ENCODE peak calls at places on chromosomes 6 and 20, in seven cellular contexts. A is aorta; Z is H9; C is psoas muscle; L is upper lobe of left lung; M is CD8-positive, alpha-beta T cell; D is astrocyte. G is an unnamed sample.
A peak's percentile ranks its signal among the peaks of the same experiment; 100 is the strongest.

GRCh38 chr20:62832212-62832922 is 15.5 kb downstream of the COL9A3 start:
- DNase-seq in Z (peak; percentile 91), L (peak; percentile 85), M (no peak), C (peak; percentile 57), A (peak; percentile 69), D (no peak), G (no peak)

GRCh38 chr20:3927486-3928291 is 38.5 kb downstream of the PANK2 start:
- DNase-seq in D (no peak), C (no peak), L (peak; percentile 80), Z (peak; percentile 55), A (peak; percentile 65), M (no peak), G (no peak)

GRCh38 chr6:1767481-1768246 is 157.9 kb downstream of the FOXC1 start:
- DNase-seq in Z (no peak), D (peak; percentile 32), C (peak; percentile 69), M (no peak), L (no peak), A (no peak), G (no peak)

GRCh38 chr6:51112731-51113130 is 294.1 kb downstream of the TFAP2B start:
- DNase-seq in A (no peak), C (no peak), Z (no peak), L (no peak), M (no peak), D (no peak), G (no peak)

GRCh38 chr20:37380864-37381579 is 35.1 kb downstream of the SRC start:
- DNase-seq in C (peak; percentile 38), D (no peak), L (no peak), M (no peak), Z (no peak), A (peak; percentile 71), G (no peak)

GRCh38 chr6:74654296-74654695 is 551.6 kb downstream of the COL12A1 start:
- DNase-seq in C (no peak), Z (no peak), D (no peak), L (no peak), M (no peak), A (no peak), G (no peak)

GRCh38 chr6:123962508-123962907 is 158.8 kb downstream of the NKAIN2 start:
- DNase-seq in M (no peak), A (no peak), D (no peak), C (no peak), L (peak; percentile 90), Z (no peak), G (peak; percentile 40)

GRCh38 chr20:34582911-34583310 is 24.4 kb downstream of the MAP1LC3A start:
- DNase-seq in M (no peak), L (no peak), A (no peak), D (peak; percentile 34), Z (no peak), C (no peak), G (no peak)

GRCh38 chr6:109349419-109349987 is 32.8 kb downstream of the CD164 start:
- DNase-seq in Z (no peak), A (no peak), M (no peak), C (no peak), L (peak; percentile 66), D (peak; percentile 60), G (peak; percentile 68)

GRCh38 chr6:63565727-63566625 is 6.3 kb upstream of the LOC128125822 start:
- DNase-seq in D (peak; percentile 78), C (no peak), Z (no peak), M (no peak), L (no peak), A (no peak), G (no peak)

GRCh38 chr6:48641544-48641943 is 530.5 kb upstream of the PTCHD4 start:
- DNase-seq in M (no peak), Z (no peak), C (no peak), L (no peak), A (no peak), D (peak; percentile 91), G (peak; percentile 43)

GRCh38 chr20:61556116-61556515 is 304.1 kb downstream of the CDH4 start:
- DNase-seq in A (no peak), Z (no peak), M (no peak), C (no peak), L (no peak), D (peak; percentile 91), G (no peak)

DNA sequence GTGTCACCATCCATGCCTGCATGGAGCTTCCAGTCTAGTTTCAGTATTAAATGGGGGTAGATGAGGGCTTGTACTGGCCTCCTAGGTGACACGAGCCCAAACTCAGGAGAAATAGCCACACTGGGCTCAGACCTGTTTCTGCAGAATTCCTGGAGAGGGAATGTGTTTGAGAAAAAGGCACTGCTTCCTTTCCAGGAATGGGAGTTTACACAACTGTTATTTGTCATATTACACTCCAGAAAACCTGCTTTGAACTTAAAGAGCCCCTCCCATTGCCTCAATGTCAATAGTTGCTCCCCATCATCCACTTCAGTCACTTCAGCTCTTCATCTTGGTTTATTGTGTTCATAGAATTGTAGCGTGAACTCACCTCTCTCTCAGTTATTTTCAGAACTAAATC is 151.5 kb downstream of the CFAP61 start:
- DNase-seq in D (no peak), C (no peak), Z (no peak), M (no peak), L (no peak), A (no peak), G (no peak)
- H3K27ac ChIP-seq in D (no peak overlapping the region), C (no peak overlapping the region), Z (no peak overlapping the region), M (no peak overlapping the region), L (no peak overlapping the region), A (no peak overlapping the region), G (no peak overlapping the region)

GRCh38 chr6:15062311-15063252 is 183.3 kb upstream of the JARID2 start:
- DNase-seq in Z (no peak), A (no peak), L (peak; percentile 26), C (no peak), D (peak; percentile 99), M (no peak), G (peak; percentile 99)
- H3K27ac ChIP-seq in Z (no peak overlapping the region), A (no peak overlapping the region), L (no peak overlapping the region), C (peak overlapping the region; percentile 86), D (peak overlapping the region; percentile 83), M (no peak overlapping the region), G (peak overlapping the region; percentile 93)

GRCh38 chr6:26224940-26225847 is 138.0 kb downstream of the HFE start:
- DNase-seq in C (peak; percentile 49), A (no peak), Z (peak; percentile 78), M (no peak), D (peak; percentile 95), L (no peak), G (no peak)
- H3K27ac ChIP-seq in C (peak overlapping the region; percentile 90), A (peak overlapping the region; percentile 31), Z (peak overlapping the region; percentile 98), M (peak overlapping the region; percentile 76), D (peak overlapping the region; percentile 97), L (peak overlapping the region; percentile 87), G (peak overlapping the region; percentile 91)

DNA sequence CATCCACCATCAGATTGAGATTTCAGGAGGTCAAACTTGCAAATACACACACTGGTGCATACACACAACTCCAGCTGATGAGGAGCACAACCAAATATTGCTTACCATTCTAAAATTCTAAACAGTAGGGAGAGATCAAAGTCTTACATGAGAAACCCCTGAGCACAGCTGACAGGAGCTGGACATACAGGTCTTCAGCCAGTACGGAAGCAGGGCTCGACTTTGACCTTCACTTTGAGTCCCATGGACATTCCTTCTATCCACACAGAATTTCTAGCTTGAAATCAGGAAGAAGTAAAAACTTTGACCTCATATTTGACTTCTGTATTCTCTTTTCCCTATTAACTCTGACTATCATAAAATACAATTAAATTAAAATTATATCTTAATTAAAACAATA is 90.2 kb downstream of the PRKN start:
- DNase-seq in C (no peak), D (no peak), Z (no peak), L (no peak), A (no peak), M (no peak), G (no peak)
- H3K27ac ChIP-seq in C (no peak overlapping the region), D (no peak overlapping the region), Z (no peak overlapping the region), L (no peak overlapping the region), A (no peak overlapping the region), M (no peak overlapping the region), G (no peak overlapping the region)

GRCh38 chr20:44990957-44991356 is 24.6 kb downstream of the STK4 start:
- DNase-seq in D (no peak), L (no peak), M (no peak), C (no peak), A (no peak), Z (no peak), G (no peak)
- H3K27ac ChIP-seq in D (no peak overlapping the region), L (peak overlapping the region; percentile 83), M (peak overlapping the region; percentile 11), C (no peak overlapping the region), A (no peak overlapping the region), Z (no peak overlapping the region), G (no peak overlapping the region)

GRCh38 chr6:106255306-106255705 is 70.3 kb downstream of the ATG5 start:
- DNase-seq in M (no peak), A (no peak), L (no peak), Z (no peak), C (no peak), D (no peak), G (no peak)

GRCh38 chr6:106253194-106253593 is 72.4 kb downstream of the ATG5 start:
- DNase-seq in A (no peak), M (no peak), D (peak; percentile 94), L (no peak), C (no peak), Z (no peak), G (peak; percentile 33)

GRCh38 chr6:106256201-106256968 is 69.2 kb downstream of the ATG5 start:
- DNase-seq in Z (no peak), L (no peak), M (no peak), A (no peak), C (no peak), D (no peak), G (no peak)

GRCh38 chr6:106253731-106254130 is 71.8 kb downstream of the ATG5 start:
- DNase-seq in M (no peak), L (no peak), A (no peak), C (no peak), D (peak; percentile 65), Z (no peak), G (no peak)

GRCh38 chr6:106254636-106255035 is 70.9 kb downstream of the ATG5 start:
- DNase-seq in C (no peak), M (no peak), L (no peak), A (no peak), Z (no peak), D (peak; percentile 45), G (no peak)
- H3K27ac ChIP-seq in C (no peak overlapping the region), M (no peak overlapping the region), L (no peak overlapping the region), A (no peak overlapping the region), Z (no peak overlapping the region), D (peak overlapping the region; percentile 61), G (no peak overlapping the region)

GRCh38 chr20:48375804-48376203 is 452.0 kb downstream of the PREX1 start:
- DNase-seq in Z (no peak), A (no peak), M (no peak), D (no peak), L (no peak), C (no peak), G (no peak)
- H3K27ac ChIP-seq in Z (no peak overlapping the region), A (no peak overlapping the region), M (no peak overlapping the region), D (no peak overlapping the region), L (no peak overlapping the region), C (no peak overlapping the region), G (no peak overlapping the region)